ENCODE peak calls at places on chromosomes 12 and 14, in five cellular contexts. K, C, M, Y and V are unnamed samples.
A peak's percentile ranks its signal among the peaks of the same experiment; 100 is the strongest.

GRCh38 chr12:113239288-113239771 is 18.1 kb downstream of the TPCN1 start:
- DNase-seq in K (peak; percentile 70), C (no peak), M (no peak), Y (no peak), V (no peak)

GRCh38 chr12:103924761-103925641 is 5.2 kb upstream of the HSP90B1 start:
- DNase-seq in K (no peak), C (no peak), M (no peak), Y (no peak), V (peak; percentile 87)

GRCh38 chr14:79411403-79412174 is 799.7 kb downstream of the DIO2 start:
- DNase-seq in K (no peak), C (no peak), M (no peak), Y (no peak), V (no peak)

GRCh38 chr14:76537912-76538647 is 162.1 kb downstream of the ESRRB start:
- DNase-seq in K (no peak), C (no peak), M (no peak), Y (no peak), V (no peak)

GRCh38 chr14:93045211-93045674 is 70.5 kb downstream of the ITPK1 start:
- DNase-seq in K (no peak), C (peak; percentile 42), M (no peak), Y (no peak), V (no peak)

GRCh38 chr12:68367903-68368302 is 35.7 kb upstream of the MDM1 start:
- DNase-seq in K (no peak), C (no peak), M (no peak), Y (peak; percentile 45), V (no peak)

GRCh38 chr12:103558879-103559278 is 28.2 kb upstream of the STAB2 start:
- DNase-seq in K (no peak), C (no peak), M (no peak), Y (no peak), V (no peak)

GRCh38 chr12:108622425-108622824 is 11.3 kb downstream of the SELPLG start:
- DNase-seq in K (peak; percentile 39), C (no peak), M (peak; percentile 66), Y (peak; percentile 33), V (no peak)

GRCh38 chr12:24894869-24895268 is 54.0 kb downstream of the BCAT1 start:
- DNase-seq in K (no peak), C (no peak), M (no peak), Y (no peak), V (no peak)

GRCh38 chr14:24277606-24278321 is 6.4 kb upstream of the RABGGTA start:
- DNase-seq in K (peak; percentile 52), C (peak; percentile 73), M (no peak), Y (no peak), V (no peak)

GRCh38 chr14:88551936-88552565 is 2.8 kb downstream of the PTPN21 start:
- DNase-seq in K (peak; percentile 56), C (peak; percentile 59), M (no peak), Y (no peak), V (peak; percentile 22)

GRCh38 chr12:65881965-65882413 is 57.7 kb downstream of the HMGA2 start:
- DNase-seq in K (peak; percentile 91), C (peak; percentile 95), M (peak; percentile 73), Y (no peak), V (peak; percentile 91)

GRCh38 chr14:84108746-84109457 is 1421.0 kb upstream of the FLRT2 start:
- DNase-seq in K (no peak), C (no peak), M (no peak), Y (no peak), V (no peak)

GRCh38 chr14:57493467-57494181 is at the start of gene CCDC198:
- DNase-seq in K (no peak), C (no peak), M (no peak), Y (no peak), V (no peak)

GRCh38 chr14:103460415-103460814 is 62.2 kb downstream of the CKB start:
- DNase-seq in K (no peak), C (no peak), M (no peak), Y (no peak), V (no peak)

GRCh38 chr12:92729773-92730305 is 27.1 kb downstream of the PLEKHG7 start:
- DNase-seq in K (no peak), C (no peak), M (no peak), Y (no peak), V (no peak)

GRCh38 chr12:54041097-54041690 is 8.3 kb downstream of the HOXC5 start:
- DNase-seq in K (no peak), C (no peak), M (no peak), Y (no peak), V (no peak)

GRCh38 chr12:123064885-123065619 is 84.6 kb downstream of the ARL6IP4 start:
- DNase-seq in K (peak; percentile 57), C (peak; percentile 46), M (no peak), Y (no peak), V (no peak)

GRCh38 chr12:42798811-42799438 is 209.4 kb upstream of the PRICKLE1 start:
- DNase-seq in K (no peak), C (no peak), M (no peak), Y (no peak), V (no peak)

GRCh38 chr12:92538970-92539749 is 163.6 kb upstream of the PLEKHG7 start:
- DNase-seq in K (no peak), C (no peak), M (peak; percentile 27), Y (no peak), V (peak; percentile 14)

GRCh38 chr12:14995583-14996425 is 23.0 kb downstream of the PDE6H start:
- DNase-seq in K (no peak), C (no peak), M (no peak), Y (peak; percentile 65), V (no peak)

GRCh38 chr14:36316131-36316530 is 4.3 kb downstream of the MBIP start:
- DNase-seq in K (no peak), C (no peak), M (no peak), Y (no peak), V (no peak)

GRCh38 chr12:1517007-1517406 is 77.4 kb downstream of the FBXL14 start:
- DNase-seq in K (no peak), C (no peak), M (no peak), Y (no peak), V (peak; percentile 59)

DNA sequence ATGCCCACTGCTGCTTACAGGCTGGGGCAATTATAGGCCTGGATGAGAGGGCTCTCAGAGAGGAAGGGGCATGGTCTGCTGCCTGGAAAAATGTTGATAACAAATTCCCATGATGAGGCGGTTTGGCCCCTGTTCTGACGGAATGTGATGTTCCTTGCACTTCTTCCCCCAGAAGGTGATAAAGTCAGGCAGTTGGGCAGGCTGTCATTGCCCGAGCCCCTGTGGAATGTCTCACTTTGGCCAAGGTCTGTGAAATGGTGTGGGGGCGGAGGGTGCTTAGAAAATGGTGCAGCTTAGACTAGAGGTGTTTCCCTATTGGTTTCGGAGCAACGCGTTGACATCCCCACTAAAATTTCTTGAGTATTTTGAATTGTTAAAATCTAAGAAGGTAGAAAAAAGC is 1360.0 kb downstream of the AACS start:
- DNase-seq in K (no peak), C (peak; percentile 37), M (no peak), Y (no peak), V (no peak)
- H3K9me3 ChIP-seq in K (no peaks in the 10 kb centered on the region), C (no peaks in the 10 kb centered on the region), M (no peaks in the 10 kb centered on the region), Y (no peaks in the 10 kb centered on the region), V (no peaks in the 10 kb centered on the region)

DNA sequence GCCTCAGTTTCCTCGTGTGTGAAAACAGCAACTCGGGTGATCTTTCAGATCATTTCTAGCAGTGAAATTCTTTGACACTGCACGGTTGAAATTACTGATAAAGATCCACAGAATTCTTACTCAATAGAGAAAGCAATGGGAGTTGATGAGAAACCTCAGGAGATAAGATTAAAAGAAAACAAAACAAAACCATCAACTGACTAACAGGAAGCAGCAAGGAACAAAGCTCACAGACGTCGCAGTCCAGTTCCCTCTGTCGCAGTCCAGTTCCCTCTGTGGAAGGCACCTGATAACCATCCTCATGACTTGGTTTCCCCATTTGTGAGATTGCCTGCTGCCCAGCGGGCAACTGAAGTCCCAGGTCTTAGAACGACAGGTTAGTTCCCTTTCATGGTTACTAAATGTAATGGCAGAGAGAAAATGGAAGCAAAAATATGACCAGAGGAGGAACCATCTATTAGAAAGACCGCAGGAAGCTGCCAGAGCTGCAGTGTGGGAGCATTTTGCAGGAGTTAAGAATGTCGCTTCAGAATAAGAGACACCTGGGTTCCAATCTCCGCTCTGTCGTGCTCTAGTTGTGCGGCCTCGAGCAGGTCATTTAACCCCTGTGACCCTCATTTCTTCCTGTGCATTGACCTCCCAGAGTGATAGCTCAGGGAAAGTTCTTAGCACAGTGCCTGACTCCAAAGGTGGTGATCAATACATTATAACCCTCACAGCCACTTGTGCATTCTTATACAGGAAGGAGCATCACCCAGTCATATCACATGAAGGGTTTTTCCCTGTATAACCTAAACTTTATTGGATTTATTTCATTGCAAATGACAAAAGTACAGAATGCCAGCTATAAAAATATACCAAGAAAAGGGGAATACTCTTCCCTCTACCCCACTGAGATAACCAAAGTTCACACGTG is 5.1 kb upstream of the MED13L start:
- DNase-seq in K (no peak), C (no peak), M (no peak), Y (no peak), V (no peak)
- H3K4me3 ChIP-seq in K (peak overlapping the region; percentile 27), C (no peak overlapping the region), M (peak overlapping the region; percentile 13), Y (no peak overlapping the region), V (no peak overlapping the region)

GRCh38 chr12:132605055-132605441 is 5.3 kb downstream of the LRCOL1 start:
- DNase-seq in K (peak; percentile 21), C (no peak), M (no peak), Y (no peak), V (no peak)
- H3K27me3 ChIP-seq in K (peaks cover 25% of the 10 kb centered on the region), C (no peaks in the 10 kb centered on the region), M (peaks cover 21% of the 10 kb centered on the region), Y (peaks cover 5% of the 10 kb centered on the region), V (peaks cover 12% of the 10 kb centered on the region)

GRCh38 chr12:34393086-34393820 is 371.0 kb downstream of the ALG10 start:
- DNase-seq in K (peak; percentile 39), C (peak; percentile 33), M (peak; percentile 2), Y (no peak), V (no peak)
- H3K9me3 ChIP-seq in K (no peaks in the 10 kb centered on the region), C (no peaks in the 10 kb centered on the region), M (peaks cover 15% of the 10 kb centered on the region), Y (no peaks in the 10 kb centered on the region), V (no peaks in the 10 kb centered on the region)

DNA sequence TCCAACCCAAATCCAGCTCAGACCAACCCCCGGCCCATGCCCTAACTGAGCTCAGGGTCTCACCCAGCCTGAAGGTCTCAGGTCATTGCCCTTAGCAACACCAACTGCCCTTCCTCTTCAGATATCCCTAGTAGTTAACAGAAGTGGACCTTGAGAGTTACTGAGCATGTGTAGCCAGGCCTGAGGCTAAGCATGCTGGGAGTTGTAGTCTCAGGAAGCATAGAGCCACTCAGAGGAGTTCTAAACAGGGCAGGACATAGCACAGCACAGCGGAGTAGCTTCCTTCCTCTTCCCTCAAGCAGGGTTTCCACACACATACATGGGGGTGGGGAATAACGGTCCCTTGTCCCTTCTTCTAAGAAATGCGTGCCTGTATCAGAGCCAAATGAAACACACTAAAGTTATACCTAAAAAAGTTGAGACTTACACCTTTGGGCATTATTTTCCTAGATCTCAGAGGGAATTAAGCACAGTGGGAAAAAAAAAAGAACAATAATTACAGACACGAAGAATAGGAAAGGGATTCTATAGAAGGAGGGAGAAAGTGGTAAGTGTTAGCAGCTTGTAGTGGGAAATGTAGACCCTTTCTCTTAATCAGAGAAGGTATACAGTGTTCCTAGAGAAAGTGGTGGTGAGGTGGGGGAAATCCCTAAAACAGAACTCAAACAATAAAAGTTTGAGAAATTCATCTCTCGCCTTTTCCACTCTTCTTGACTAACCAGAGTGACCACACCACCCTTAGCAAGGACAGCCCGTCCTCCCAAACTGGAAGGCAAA is 4.4 kb downstream of the KMT2D start:
- DNase-seq in K (no peak), C (peak; percentile 70), M (peak; percentile 59), Y (peak; percentile 58), V (no peak)
- H3K4me3 ChIP-seq in K (peak overlapping the region; percentile 99), C (no peak overlapping the region), M (peak overlapping the region; percentile 13), Y (peak overlapping the region; percentile 13), V (no peak overlapping the region)